ENCODE peak calls at places on chromosomes 6 and 20, in six cellular contexts. R, F, O, A, I and L are unnamed samples.

GRCh38 chr6:70479236-70479635 is 65.9 kb downstream of the FAM135A start:
- DNase-seq in R (no peak), F (no peak), O (no peak), A (no peak), I (peak), L (no peak)

GRCh38 chr20:24318569-24319352 is 150.7 kb upstream of the SYNDIG1 start:
- DNase-seq in R (no peak), F (no peak), O (no peak), A (no peak), I (no peak), L (no peak)

GRCh38 chr20:24208652-24209051 is 220.1 kb upstream of the GGTLC1 start:
- DNase-seq in R (no peak), F (no peak), O (no peak), A (no peak), I (no peak), L (no peak)

GRCh38 chr6:6740595-6740994 is 152.1 kb downstream of the LY86 start:
- DNase-seq in R (no peak), F (no peak), O (no peak), A (no peak), I (no peak), L (no peak)

GRCh38 chr6:176766-177165 is 115.5 kb upstream of the DUSP22 start:
- DNase-seq in R (no peak), F (no peak), O (no peak), A (no peak), I (no peak), L (no peak)

GRCh38 chr6:165915022-165915770 is 252.2 kb upstream of the PDE10A start:
- DNase-seq in R (no peak), F (no peak), O (no peak), A (no peak), I (no peak), L (no peak)

GRCh38 chr20:36311854-36312723 is 6.0 kb downstream of the DLGAP4 start:
- DNase-seq in R (no peak), F (no peak), O (no peak), A (no peak), I (no peak), L (no peak)

GRCh38 chr6:17281100-17281496 is at the start of gene RBM24:
- DNase-seq in R (no peak), F (peak), O (peak), A (no peak), I (peak), L (peak)

GRCh38 chr20:59518881-59519706 is 85.2 kb upstream of the PHACTR3 start:
- DNase-seq in R (peak), F (no peak), O (no peak), A (no peak), I (peak), L (no peak)

GRCh38 chr6:145547596-145548325 is 187.6 kb downstream of the EPM2A start:
- DNase-seq in R (no peak), F (no peak), O (no peak), A (no peak), I (no peak), L (no peak)

GRCh38 chr6:133609404-133610270 is 279.3 kb upstream of the TCF21 start:
- DNase-seq in R (no peak), F (no peak), O (no peak), A (no peak), I (no peak), L (no peak)

GRCh38 chr20:64223526-64224067 is 32.0 kb upstream of the PCMTD2 start:
- DNase-seq in R (peak), F (no peak), O (peak), A (no peak), I (no peak), L (no peak)

GRCh38 chr6:41707565-41708200 is 27.7 kb downstream of the TFEB start:
- DNase-seq in R (peak), F (no peak), O (peak), A (peak), I (no peak), L (no peak)

GRCh38 chr20:53194310-53194709 is 222.2 kb downstream of the TSHZ2 start:
- DNase-seq in R (no peak), F (no peak), O (no peak), A (no peak), I (no peak), L (no peak)

GRCh38 chr6:15510121-15510520 is 152.7 kb downstream of the DTNBP1 start:
- DNase-seq in R (no peak), F (no peak), O (no peak), A (no peak), I (no peak), L (no peak)

GRCh38 chr20:62361799-62362589 is 5.1 kb downstream of the LAMA5 start:
- DNase-seq in R (no peak), F (no peak), O (peak), A (no peak), I (no peak), L (no peak)

GRCh38 chr20:36051318-36052116 is 83.1 kb downstream of the CNBD2 start:
- DNase-seq in R (no peak), F (no peak), O (no peak), A (no peak), I (no peak), L (no peak)

GRCh38 chr6:39508513-39508912 is 186.0 kb upstream of the KCNK16 start:
- DNase-seq in R (no peak), F (no peak), O (no peak), A (no peak), I (no peak), L (no peak)

GRCh38 chr6:170003027-170003426 is 251.6 kb downstream of the ERMARD start:
- DNase-seq in R (no peak), F (no peak), O (no peak), A (no peak), I (no peak), L (no peak)
- TF ChIP-seq CTCF in R (peak), F (no peak), O (no peak), A (no peak), I (no peak), L (peak)

GRCh38 chr6:49423817-49424216 is 39.2 kb downstream of the MMUT start:
- DNase-seq in R (no peak), F (no peak), O (no peak), A (no peak), I (peak), L (no peak)
- TF ChIP-seq CTCF in R (no peak), F (no peak), O (no peak), A (no peak), I (peak), L (no peak)

DNA sequence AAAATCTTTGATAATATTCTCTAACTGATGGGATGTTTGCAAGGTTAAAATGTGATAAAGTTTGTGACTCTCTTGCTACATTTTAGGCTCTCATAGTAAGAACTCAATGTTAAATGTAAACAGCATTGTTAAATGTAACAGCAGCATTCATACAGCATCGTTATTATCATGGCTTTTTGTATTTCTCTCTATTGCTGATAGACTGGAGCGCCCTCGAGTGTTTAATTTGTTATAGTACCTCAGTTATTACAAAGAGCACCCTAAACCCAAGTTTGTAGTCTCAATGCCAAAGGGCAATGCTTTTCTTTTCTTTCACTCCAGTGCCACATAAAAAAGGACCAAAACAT is 14.9 kb upstream of the TTPAL start:
- DNase-seq in R (peak), F (no peak), O (no peak), A (no peak), I (peak), L (no peak)
- TF ChIP-seq CTCF in R (peak), F (no peak), O (peak), A (peak), I (peak), L (peak)

DNA sequence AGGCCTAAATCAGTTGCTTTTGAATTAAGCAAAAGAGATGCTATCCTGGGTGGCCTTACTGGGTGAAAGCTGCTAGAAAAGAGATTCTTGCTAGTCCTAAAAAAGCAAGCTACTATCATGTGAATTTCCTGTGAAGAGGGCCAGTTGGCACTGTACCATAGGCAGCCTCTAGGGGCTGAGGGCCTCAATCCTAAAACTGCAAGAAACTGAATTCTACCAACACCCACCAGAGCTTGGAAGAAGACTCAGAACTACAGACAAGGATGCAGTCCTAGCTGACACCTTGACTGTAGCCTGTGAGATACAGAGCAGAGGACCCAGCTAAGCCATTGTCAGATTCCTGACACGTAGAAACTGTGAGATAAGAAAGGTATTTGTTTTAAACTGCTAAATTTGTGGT is 24.5 kb downstream of the CLIC5 start:
- DNase-seq in R (no peak), F (no peak), O (no peak), A (no peak), I (no peak), L (no peak)
- TF ChIP-seq CTCF in R (no peak), F (no peak), O (peak), A (no peak), I (no peak), L (peak)